ENCODE peak calls at places on chromosomes 7 and 10, in nine cellular contexts. C, W, K, M, B, T, V, X and L are unnamed samples.
A peak's percentile ranks its signal among the peaks of the same experiment; 100 is the strongest.

GRCh38 chr7:30183712-30184372 is 49.1 kb downstream of the MTURN start:
- DNase-seq in C (no peak), M (no peak), W (no peak), T (no peak), X (no peak), V (no peak), B (no peak), K (no peak), L (no peak)

GRCh38 chr7:82629583-82629982 is 186.0 kb upstream of the CACNA2D1 start:
- DNase-seq in W (no peak), X (no peak), K (no peak), B (no peak), T (no peak), M (no peak), C (no peak), V (peak; percentile 3), L (no peak)

GRCh38 chr10:107618461-107619093 is 454.1 kb upstream of the SORCS1 start:
- DNase-seq in W (no peak), K (no peak), M (no peak), B (no peak), X (no peak), C (no peak), V (peak; percentile 3), T (no peak), L (no peak)

GRCh38 chr7:71480814-71481213 is 348.9 kb downstream of the GALNT17 start:
- DNase-seq in C (peak; percentile 39), K (no peak), W (no peak), B (no peak), T (no peak), M (no peak), X (no peak), V (no peak), L (no peak)

GRCh38 chr7:123580406-123581161 is 21.0 kb upstream of the ASB15 start:
- DNase-seq in T (peak; percentile 53), V (peak; percentile 65), W (no peak), X (no peak), M (no peak), C (peak; percentile 48), K (no peak), B (peak; percentile 24), L (no peak)

GRCh38 chr7:99365318-99366141 is 9.0 kb upstream of the ARPC1B start:
- DNase-seq in M (peak; percentile 61), C (no peak), B (peak; percentile 69), X (no peak), K (no peak), V (peak; percentile 37), W (no peak), T (no peak), L (no peak)

GRCh38 chr10:28628184-28628893 is 49.0 kb upstream of the BAMBI start:
- DNase-seq in M (peak; percentile 86), T (peak; percentile 92), B (peak; percentile 75), C (peak; percentile 67), V (peak; percentile 80), X (peak; percentile 87), K (no peak), W (peak; percentile 37), L (peak; percentile 53)

GRCh38 chr7:70829221-70830059 is 302.5 kb upstream of the GALNT17 start:
- DNase-seq in M (peak; percentile 68), X (peak; percentile 55), B (peak; percentile 59), W (peak; percentile 17), K (no peak), V (peak; percentile 22), C (peak; percentile 56), T (peak; percentile 90), L (peak; percentile 39)

GRCh38 chr10:13448216-13448615 is 80.6 kb downstream of the BEND7 start:
- DNase-seq in K (no peak), T (peak; percentile 69), M (no peak), B (no peak), C (no peak), W (no peak), V (peak; percentile 26), X (no peak), L (no peak)

GRCh38 chr10:7243873-7244272 is 167.0 kb downstream of the SFMBT2 start:
- DNase-seq in K (no peak), C (no peak), W (no peak), V (no peak), M (no peak), B (peak; percentile 35), T (no peak), X (no peak), L (no peak)

GRCh38 chr10:124168991-124169826 is 75.8 kb upstream of the CHST15 start:
- DNase-seq in X (no peak), M (no peak), C (no peak), K (no peak), B (no peak), W (no peak), T (no peak), V (no peak), L (no peak)

GRCh38 chr10:71366710-71367109 is 30.0 kb upstream of the CDH23 start:
- DNase-seq in B (no peak), W (no peak), M (no peak), K (no peak), C (no peak), X (no peak), T (no peak), V (no peak), L (no peak)

GRCh38 chr7:128937647-128938523 is at the start of gene IRF5:
- DNase-seq in C (peak; percentile 28), W (no peak), V (peak; percentile 14), K (no peak), X (peak; percentile 50), B (no peak), M (no peak), T (peak; percentile 34), L (no peak)

GRCh38 chr7:123770378-123770777 is 21.6 kb upstream of the WASL start:
- DNase-seq in W (no peak), K (no peak), C (peak; percentile 82), V (peak; percentile 66), T (peak; percentile 47), X (no peak), M (no peak), B (no peak), L (no peak)

GRCh38 chr10:88810196-88810961 is 7.8 kb downstream of the LIPM start:
- DNase-seq in B (peak; percentile 51), K (no peak), V (peak; percentile 84), T (peak; percentile 67), C (peak; percentile 46), X (no peak), M (peak; percentile 36), W (no peak), L (peak; percentile 28)

GRCh38 chr10:103507235-103508191 is 14.0 kb downstream of the NEURL1 start:
- DNase-seq in W (no peak), T (no peak), K (no peak), V (no peak), X (no peak), M (no peak), C (no peak), B (no peak), L (no peak)

GRCh38 chr7:80905334-80905733 is 13.5 kb downstream of the SEMA3C start:
- DNase-seq in C (no peak), V (no peak), T (no peak), B (no peak), M (no peak), X (no peak), W (no peak), K (no peak), L (no peak)

GRCh38 chr10:91883549-91884542 is 25.4 kb downstream of the FGFBP3 start:
- DNase-seq in K (no peak), C (no peak), V (peak; percentile 36), X (peak; percentile 49), B (no peak), T (peak; percentile 73), W (no peak), M (no peak), L (no peak)

GRCh38 chr7:98745722-98746318 is 124.0 kb downstream of the TMEM130 start:
- DNase-seq in K (no peak), M (peak; percentile 88), T (peak; percentile 60), W (peak; percentile 60), C (peak; percentile 69), V (peak; percentile 64), B (peak; percentile 76), X (peak; percentile 47), L (peak; percentile 8)

GRCh38 chr10:122162566-122163181 is 108.4 kb upstream of the BTBD16 start:
- DNase-seq in M (peak; percentile 40), W (no peak), K (no peak), T (no peak), X (no peak), C (no peak), B (no peak), V (no peak), L (no peak)

GRCh38 chr10:125096371-125096770 is 64.0 kb downstream of the CTBP2 start:
- DNase-seq in B (no peak), C (no peak), T (no peak), W (no peak), K (no peak), M (no peak), X (no peak), V (no peak), L (no peak)

GRCh38 chr7:135509839-135510602 is at the start of gene CNOT4:
- DNase-seq in T (peak; percentile 99), V (peak; percentile 95), B (peak; percentile 96), K (peak; percentile 96), C (peak; percentile 95), W (peak; percentile 93), X (peak; percentile 97), M (peak; percentile 98), L (peak; percentile 92)

GRCh38 chr7:26006421-26006820 is 145.6 kb upstream of the NFE2L3 start:
- DNase-seq in C (no peak), W (no peak), B (no peak), T (no peak), V (no peak), X (no peak), K (no peak), M (no peak), L (no peak)

GRCh38 chr7:36570508-36571219 is 153.6 kb downstream of the AOAH start:
- DNase-seq in X (no peak), V (no peak), W (no peak), M (no peak), C (no peak), K (no peak), T (no peak), B (no peak), L (no peak)

GRCh38 chr10:77526861-77527617 is 110.6 kb downstream of the KCNMA1 start:
- DNase-seq in W (no peak), C (no peak), B (no peak), V (no peak), M (no peak), T (no peak), X (no peak), K (no peak), L (no peak)

GRCh38 chr10:29598861-29599311 is 35.9 kb downstream of the SVIL start:
- DNase-seq in T (peak; percentile 67), K (no peak), W (no peak), C (no peak), M (no peak), X (no peak), B (no peak), V (no peak), L (peak; percentile 2)

GRCh38 chr10:27618036-27618615 is 114.0 kb downstream of the RAB18 start:
- DNase-seq in T (no peak), M (no peak), V (no peak), B (no peak), W (no peak), K (no peak), C (no peak), X (no peak), L (no peak)

GRCh38 chr10:103481974-103482531 is 3.0 kb upstream of the CALHM3 start:
- DNase-seq in T (peak; percentile 74), C (peak; percentile 73), K (peak; percentile 47), W (no peak), B (peak; percentile 74), V (peak; percentile 81), X (no peak), M (peak; percentile 50), L (peak; percentile 48)

GRCh38 chr10:110326351-110327032 is 21.8 kb upstream of the SMNDC1 start:
- DNase-seq in M (no peak), C (no peak), B (no peak), X (no peak), K (no peak), W (no peak), T (peak; percentile 53), V (peak; percentile 91), L (peak; percentile 72)

GRCh38 chr7:5613607-5614006 is 167.9 kb downstream of the RNF216 start:
- DNase-seq in M (peak; percentile 33), K (no peak), X (no peak), B (no peak), T (no peak), W (no peak), C (no peak), V (no peak), L (no peak)

GRCh38 chr10:80471715-80472233 is 17.7 kb downstream of the TSPAN14 start:
- DNase-seq in C (no peak), B (no peak), V (peak; percentile 84), K (no peak), W (peak; percentile 61), X (no peak), T (no peak), M (no peak), L (no peak)